ENCODE peak calls at places on chromosomes 2 and 18, in four cellular contexts. O is naive thymus-derived CD4-positive, alpha-beta T cell; Q is sigmoid colon; U is Karpas-422. V is an unnamed sample.

GRCh38 chr2:10240161-10240681 is 62.5 kb upstream of the HPCAL1 start:
- DNase-seq in O (no peak), Q (peak; percentile 56), U (no peak), V (no peak)

GRCh38 chr18:33755918-33756590 is 178.0 kb downstream of the ASXL3 start:
- DNase-seq in O (no peak), Q (peak; percentile 63), U (no peak), V (peak; percentile 98)

GRCh38 chr2:424306-425172 is 136.6 kb upstream of the ALKAL2 start:
- DNase-seq in O (no peak), Q (no peak), U (no peak), V (peak; percentile 87)

GRCh38 chr2:17300141-17300540 is 218.1 kb downstream of the RAD51AP2 start:
- DNase-seq in O (no peak), Q (no peak), U (no peak), V (peak; percentile 90)

GRCh38 chr2:8441371-8441770 is 240.5 kb upstream of the ID2 start:
- DNase-seq in O (no peak), Q (peak; percentile 19), U (no peak), V (no peak)

GRCh38 chr2:184799386-184799785 is 201.1 kb downstream of the ZNF804A start:
- DNase-seq in O (no peak), Q (no peak), U (peak; percentile 47), V (no peak)

GRCh38 chr18:56162871-56163270 is 475.5 kb downstream of the TXNL1 start:
- DNase-seq in O (no peak), Q (no peak), U (no peak), V (no peak)

GRCh38 chr2:226180485-226180884 is 619.1 kb downstream of the IRS1 start:
- DNase-seq in O (no peak), Q (no peak), U (no peak), V (no peak)

GRCh38 chr2:66683599-66683998 is 248.7 kb downstream of the MEIS1 start:
- DNase-seq in O (no peak), Q (no peak), U (no peak), V (no peak)

GRCh38 chr2:160390544-160391258 is 102.9 kb downstream of the RBMS1 start:
- DNase-seq in O (no peak), Q (no peak), U (no peak), V (peak; percentile 75)

GRCh38 chr18:23133860-23134779 is 1.2 kb upstream of the CABLES1 start:
- DNase-seq in O (no peak), Q (no peak), U (no peak), V (no peak)

GRCh38 chr2:111068435-111069058 is 52.2 kb upstream of the BCL2L11 start:
- DNase-seq in O (no peak), Q (no peak), U (peak; percentile 40), V (no peak)

GRCh38 chr2:26767894-26768487 is 3.9 kb downstream of the SLC35F6 start:
- DNase-seq in O (no peak), Q (no peak), U (no peak), V (no peak)

GRCh38 chr2:10947005-10947440 is 35.3 kb downstream of the KCNF1 start:
- DNase-seq in O (no peak), Q (no peak), U (no peak), V (peak; percentile 43)

GRCh38 chr2:175066411-175066810 is 61.2 kb upstream of the CHN1 start:
- DNase-seq in O (no peak), Q (no peak), U (no peak), V (peak; percentile 71)

GRCh38 chr2:180367831-180368230 is 360.7 kb upstream of the CWC22 start:
- DNase-seq in O (no peak), Q (no peak), U (no peak), V (peak; percentile 53)

GRCh38 chr18:8734496-8734895 is 29.1 kb downstream of the MTCL1 start:
- DNase-seq in O (no peak), Q (no peak), U (no peak), V (no peak)

GRCh38 chr2:177989029-177989885 is 83.3 kb downstream of the PDE11A start:
- DNase-seq in O (no peak), Q (no peak), U (no peak), V (no peak)

GRCh38 chr2:41965886-41966285 is 81.9 kb upstream of the PKDCC start:
- DNase-seq in O (no peak), Q (peak; percentile 77), U (no peak), V (peak; percentile 73)

GRCh38 chr2:50611261-50612020 is 420.5 kb downstream of the NRXN1 start:
- DNase-seq in O (no peak), Q (no peak), U (no peak), V (no peak)

GRCh38 chr2:134815741-134816140 is 22.7 kb upstream of the ACMSD start:
- DNase-seq in O (no peak), Q (no peak), U (no peak), V (no peak)

GRCh38 chr2:157487271-157487610 is 43.4 kb upstream of the CYTIP start:
- DNase-seq in O (no peak), Q (no peak), U (no peak), V (no peak)

GRCh38 chr2:16943279-16943958 is 277.8 kb upstream of the CYRIA start:
- DNase-seq in O (no peak), Q (no peak), U (no peak), V (no peak)

GRCh38 chr2:172928754-172929153 is 146.9 kb upstream of the MAP3K20 start:
- DNase-seq in O (no peak), Q (no peak), U (no peak), V (peak; percentile 87)

GRCh38 chr2:98387478-98387877 is 41.2 kb downstream of the CNGA3 start:
- DNase-seq in O (no peak), Q (no peak), U (no peak), V (no peak)

GRCh38 chr2:206250041-206250897 is 24.2 kb upstream of the ZDBF2 start:
- DNase-seq in O (no peak), Q (no peak), U (peak; percentile 44), V (peak; percentile 31)

GRCh38 chr18:50158866-50159653 is 35.9 kb downstream of the MYO5B start:
- DNase-seq in O (no peak), Q (no peak), U (no peak), V (no peak)

DNA sequence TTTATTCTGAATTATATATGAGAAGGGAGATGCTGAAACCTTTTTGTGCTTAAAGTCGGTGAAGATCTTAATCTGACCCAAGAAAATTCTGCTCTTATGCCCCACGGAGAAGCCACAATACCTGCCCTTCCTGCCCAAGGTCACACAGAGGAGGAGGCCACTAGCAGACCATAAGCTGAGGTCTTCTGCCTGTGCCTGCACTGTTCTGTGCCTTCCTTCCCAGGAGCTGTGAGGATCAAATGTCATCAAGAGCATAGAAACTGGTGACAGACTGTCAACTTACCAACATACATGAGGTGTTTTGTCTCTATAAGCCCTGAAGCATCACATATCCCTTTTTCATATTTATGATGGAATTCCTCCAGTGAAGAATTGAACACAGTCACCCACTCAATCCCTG is 233.3 kb downstream of the C1D start:
- DNase-seq in O (no peak), Q (no peak), U (peak; percentile 53), V (no peak)
- H3K4me1 ChIP-seq in O (no peaks in the 10 kb centered on the region), Q (no peaks in the 10 kb centered on the region), U (peaks cover 72% of the 10 kb centered on the region), V (no peaks in the 10 kb centered on the region)

GRCh38 chr2:108587621-108588020 is 53.4 kb downstream of the LIMS1 start:
- DNase-seq in O (no peak), Q (peak; percentile 76), U (no peak), V (peak; percentile 52)
- H3K4me1 ChIP-seq in O (no peaks in the 10 kb centered on the region), Q (no peaks in the 10 kb centered on the region), U (peaks cover 11% of the 10 kb centered on the region), V (peaks cover 16% of the 10 kb centered on the region)

GRCh38 chr18:58103339-58103930 is 59.4 kb downstream of the NEDD4L start:
- DNase-seq in O (no peak), Q (no peak), U (no peak), V (no peak)
- H3K4me1 ChIP-seq in O (no peaks in the 10 kb centered on the region), Q (no peaks in the 10 kb centered on the region), U (peaks cover 54% of the 10 kb centered on the region), V (peaks cover 5% of the 10 kb centered on the region)

GRCh38 chr18:48783616-48784520 is 166.9 kb downstream of the SMAD7 start:
- DNase-seq in O (no peak), Q (no peak), U (no peak), V (no peak)

GRCh38 chr18:48784654-48785053 is 166.1 kb downstream of the SMAD7 start:
- DNase-seq in O (no peak), Q (peak; percentile 58), U (no peak), V (no peak)

GRCh38 chr18:48785686-48786470 is 164.9 kb downstream of the SMAD7 start:
- DNase-seq in O (no peak), Q (peak; percentile 40), U (no peak), V (no peak)

GRCh38 chr18:48786621-48787522 is 163.9 kb downstream of the SMAD7 start:
- DNase-seq in O (no peak), Q (peak; percentile 61), U (no peak), V (no peak)

DNA sequence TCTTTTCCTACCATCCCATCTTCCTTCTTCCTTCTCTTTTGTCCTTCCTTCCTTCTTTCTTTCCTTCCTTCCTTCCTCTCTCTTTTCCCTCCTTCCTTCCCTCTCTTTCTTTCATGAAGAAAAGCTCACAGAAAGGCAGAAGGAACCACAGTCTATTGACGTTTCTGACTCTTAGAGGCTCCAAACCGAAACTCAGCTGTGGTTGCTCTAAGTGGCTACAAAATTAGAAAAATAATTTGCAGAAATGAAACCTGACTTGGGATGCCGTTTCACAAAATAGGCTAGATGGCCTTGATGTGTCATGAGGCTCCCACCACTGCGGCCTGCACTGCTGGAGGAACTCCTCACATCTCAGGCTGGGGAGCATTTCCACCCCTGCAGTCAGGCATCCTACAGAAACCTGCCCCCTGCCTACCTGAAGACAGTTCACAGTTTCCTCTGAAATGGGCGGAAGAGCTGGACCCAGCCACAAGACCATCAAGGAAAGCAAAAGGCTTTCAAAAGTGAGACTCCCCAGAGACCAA is 165.6 kb downstream of the SMAD7 start:
- DNase-seq in O (no peak), Q (peak; percentile 71), U (peak; percentile 91), V (no peak)
- H3K4me1 ChIP-seq in O (peaks cover 18% of the 10 kb centered on the region), Q (no peaks in the 10 kb centered on the region), U (peaks cover 30% of the 10 kb centered on the region), V (peaks cover 11% of the 10 kb centered on the region)

DNA sequence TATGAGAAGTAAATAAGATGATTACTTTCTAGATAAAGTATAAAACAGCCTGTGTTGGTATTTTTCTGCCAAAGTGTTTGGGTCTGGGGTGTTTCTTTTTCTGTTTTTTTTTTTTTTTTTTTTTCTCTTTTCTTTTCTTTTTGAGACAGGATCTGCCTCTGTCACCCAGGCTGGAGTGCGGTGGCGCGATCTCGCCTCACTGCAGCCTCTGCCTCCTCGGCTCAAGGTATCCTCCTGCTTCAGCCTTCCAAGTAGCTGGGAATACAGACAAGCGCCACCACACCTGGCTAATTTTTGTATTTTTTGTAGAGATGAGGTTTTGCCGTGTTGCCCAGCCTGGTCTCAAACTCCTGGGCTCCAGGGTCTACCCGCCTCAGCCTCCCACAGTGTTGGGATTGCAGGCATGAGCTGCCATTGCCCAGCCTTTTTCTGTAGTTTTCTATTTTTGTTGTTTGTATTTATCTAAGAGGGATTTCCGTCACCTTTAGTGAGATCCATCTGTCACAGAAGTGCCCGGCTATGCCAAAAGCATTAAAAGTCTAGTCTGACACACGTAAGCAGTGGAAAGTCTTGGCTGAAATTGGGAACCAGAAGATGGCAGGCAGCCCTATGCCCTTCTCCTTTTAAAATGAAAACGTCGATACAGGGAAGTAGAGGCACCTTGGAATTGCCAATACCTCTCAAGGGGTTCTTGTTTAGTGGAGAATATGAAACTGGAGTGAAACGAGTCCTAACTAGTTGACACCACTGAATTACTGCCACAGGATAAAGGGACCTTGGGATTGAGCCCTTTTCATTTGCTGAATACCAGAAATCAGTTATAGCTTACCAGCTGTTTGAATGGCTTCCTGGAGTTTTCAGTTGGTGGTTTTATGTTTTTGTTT is 14.0 kb downstream of the UGP2 start:
- DNase-seq in O (no peak), Q (no peak), U (no peak), V (no peak)
- H3K4me1 ChIP-seq in O (peaks cover 27% of the 10 kb centered on the region), Q (no peaks in the 10 kb centered on the region), U (peaks cover 28% of the 10 kb centered on the region), V (peaks cover 3% of the 10 kb centered on the region)

DNA sequence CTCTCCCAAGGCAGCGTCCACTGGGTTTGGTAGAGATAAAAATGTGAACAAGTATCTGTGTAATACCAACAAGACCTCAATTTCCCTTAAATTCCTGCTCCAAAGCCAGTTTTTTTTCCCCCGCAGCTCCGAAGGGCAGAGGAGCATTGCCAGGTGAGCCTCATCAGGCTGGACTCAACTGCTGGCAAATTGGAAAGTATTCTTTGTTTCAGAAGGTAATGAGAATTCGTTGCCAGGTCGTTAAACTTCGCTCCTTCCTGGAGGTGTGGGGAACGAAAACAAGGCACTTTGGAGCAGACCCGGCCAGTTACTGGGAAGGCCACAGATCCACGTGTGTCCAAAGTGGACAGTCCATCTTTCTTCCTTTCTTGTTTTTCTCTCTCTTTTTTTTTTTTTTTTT is 30.4 kb upstream of the ASB18 start:
- DNase-seq in O (no peak), Q (no peak), U (no peak), V (no peak)
- H3K4me1 ChIP-seq in O (no peaks in the 10 kb centered on the region), Q (no peaks in the 10 kb centered on the region), U (no peaks in the 10 kb centered on the region), V (no peaks in the 10 kb centered on the region)